ENCODE peak calls at places on chromosomes 3 and 15, in nine cellular contexts. W is cardiac muscle cell, P is sigmoid colon, F is cardiac fibroblast, T is NB4, Z is AG04450, B is tibial artery, E is left ventricle myocardium inferior, R is upper lobe of right lung. L is an unnamed sample.

GRCh38 chr15:40545457-40545856 is 19.4 kb downstream of the CCDC32 start:
- DNase-seq in W (no peak), P (no peak), F (no peak), T (no peak), Z (no peak), B (no peak), E (no peak), R (no peak), L (no peak)

GRCh38 chr15:57752840-57753239 is 46.3 kb downstream of the POLR2M start:
- DNase-seq in W (no peak), P (no peak), F (no peak), T (no peak), Z (no peak), B (no peak), E (no peak), R (no peak), L (no peak)

GRCh38 chr15:85312486-85312885 is 67.9 kb upstream of the AKAP13 start:
- DNase-seq in W (peak), P (no peak), F (peak), T (peak), Z (no peak), B (no peak), E (no peak), R (no peak), L (peak)

GRCh38 chr3:124888482-124889441 is 1.6 kb upstream of the ITGB5 start:
- DNase-seq in W (no peak), P (peak), F (no peak), T (no peak), Z (no peak), B (no peak), E (no peak), R (no peak), L (no peak)

GRCh38 chr3:183161552-183162345 is 785 bp downstream of the LAMP3 start:
- DNase-seq in W (peak), P (no peak), F (no peak), T (no peak), Z (no peak), B (no peak), E (no peak), R (no peak), L (no peak)

GRCh38 chr3:183555541-183556081 is at the start of gene KLHL6:
- DNase-seq in W (peak), P (no peak), F (peak), T (peak), Z (no peak), B (peak), E (peak), R (peak), L (peak)

GRCh38 chr15:86540840-86541467 is 461.3 kb downstream of the AGBL1 start:
- DNase-seq in W (no peak), P (no peak), F (no peak), T (no peak), Z (no peak), B (no peak), E (no peak), R (no peak), L (no peak)

GRCh38 chr15:59294574-59294960 is 78.1 kb downstream of the MYO1E start:
- DNase-seq in W (peak), P (no peak), F (no peak), T (no peak), Z (no peak), B (no peak), E (no peak), R (no peak), L (peak)

GRCh38 chr3:158152186-158152585 is 42.3 kb downstream of the RSRC1 start:
- DNase-seq in W (peak), P (no peak), F (peak), T (no peak), Z (no peak), B (no peak), E (no peak), R (no peak), L (peak)

GRCh38 chr3:2268779-2269178 is 170.1 kb downstream of the CNTN4 start:
- DNase-seq in W (no peak), P (no peak), F (no peak), T (no peak), Z (no peak), B (no peak), E (no peak), R (no peak), L (no peak)

GRCh38 chr3:197394464-197395321 is 96.3 kb upstream of the DLG1 start:
- DNase-seq in W (peak), P (no peak), F (peak), T (peak), Z (peak), B (peak), E (peak), R (no peak), L (peak)

GRCh38 chr15:58724471-58724870 is 25.0 kb downstream of the ADAM10 start:
- DNase-seq in W (peak), P (no peak), F (peak), T (peak), Z (no peak), B (no peak), E (no peak), R (no peak), L (peak)

GRCh38 chr15:58537480-58537879 is 105.7 kb downstream of the LIPC start:
- DNase-seq in W (no peak), P (no peak), F (no peak), T (no peak), Z (no peak), B (no peak), E (no peak), R (no peak), L (no peak)

GRCh38 chr15:85685366-85685765 is 109.4 kb downstream of the KLHL25 start:
- DNase-seq in W (no peak), P (no peak), F (no peak), T (no peak), Z (no peak), B (no peak), E (no peak), R (no peak), L (no peak)

GRCh38 chr3:58161435-58162398 is 49.1 kb downstream of the DNASE1L3 start:
- DNase-seq in W (peak), P (peak), F (peak), T (peak), Z (peak), B (peak), E (no peak), R (peak), L (peak)

GRCh38 chr3:63279442-63279841 is 1.3 kb downstream of the SYNPR start:
- DNase-seq in W (no peak), P (no peak), F (no peak), T (no peak), Z (no peak), B (no peak), E (no peak), R (no peak), L (no peak)

GRCh38 chr3:166425900-166426611 is 588.8 kb upstream of the BCHE start:
- DNase-seq in W (no peak), P (no peak), F (no peak), T (no peak), Z (no peak), B (no peak), E (no peak), R (no peak), L (no peak)

GRCh38 chr3:122111974-122112373 is 56.8 kb downstream of the CD86 start:
- DNase-seq in W (no peak), P (no peak), F (no peak), T (peak), Z (no peak), B (no peak), E (no peak), R (no peak), L (no peak)

GRCh38 chr15:57440799-57441198 is 64.5 kb downstream of the CGNL1 start:
- DNase-seq in W (peak), P (no peak), F (peak), T (no peak), Z (peak), B (no peak), E (no peak), R (no peak), L (peak)

GRCh38 chr15:76337739-76338554 is 1.4 kb downstream of the ISL2 start:
- DNase-seq in W (no peak), P (no peak), F (no peak), T (peak), Z (no peak), B (no peak), E (no peak), R (no peak), L (no peak)

GRCh38 chr15:70259030-70259424 is 161.3 kb upstream of the TLE3 start:
- DNase-seq in W (peak), P (peak), F (peak), T (peak), Z (peak), B (peak), E (peak), R (peak), L (peak)

GRCh38 chr3:55061619-55062018 is 133.8 kb upstream of the LRTM1 start:
- DNase-seq in W (no peak), P (no peak), F (no peak), T (no peak), Z (no peak), B (no peak), E (no peak), R (no peak), L (no peak)

GRCh38 chr3:152835311-152836102 is 576 bp downstream of the P2RY1 start:
- DNase-seq in W (peak), P (peak), F (peak), T (peak), Z (no peak), B (peak), E (peak), R (peak), L (peak)

GRCh38 chr3:175311404-175311803 is 452.3 kb downstream of the NAALADL2 start:
- DNase-seq in W (no peak), P (no peak), F (no peak), T (no peak), Z (no peak), B (no peak), E (no peak), R (no peak), L (no peak)

GRCh38 chr3:142318331-142318730 is 92.9 kb upstream of the GK5 start:
- DNase-seq in W (no peak), P (no peak), F (no peak), T (no peak), Z (no peak), B (no peak), E (no peak), R (no peak), L (peak)

GRCh38 chr3:68787227-68787626 is 145.1 kb downstream of the TAFA4 start:
- DNase-seq in W (no peak), P (no peak), F (no peak), T (no peak), Z (no peak), B (no peak), E (no peak), R (no peak), L (no peak)

GRCh38 chr3:52998781-52999509 is 46.9 kb downstream of the SFMBT1 start:
- DNase-seq in W (no peak), P (no peak), F (no peak), T (no peak), Z (no peak), B (no peak), E (no peak), R (peak), L (no peak)

GRCh38 chr15:58924326-58924725 is 9.2 kb downstream of the SLTM start:
- DNase-seq in W (peak), P (no peak), F (peak), T (peak), Z (no peak), B (no peak), E (no peak), R (no peak), L (peak)

GRCh38 chr15:42065008-42065407 is 29.4 kb downstream of the PLA2G4D start:
- DNase-seq in W (no peak), P (no peak), F (no peak), T (no peak), Z (no peak), B (no peak), E (no peak), R (no peak), L (no peak)

GRCh38 chr3:121018917-121019321 is 110.9 kb downstream of the STXBP5L start:
- DNase-seq in W (no peak), P (no peak), F (no peak), T (no peak), Z (no peak), B (no peak), E (no peak), R (peak), L (no peak)

GRCh38 chr15:43225201-43225949 is 4.6 kb upstream of the EPB42 start:
- DNase-seq in W (peak), P (no peak), F (peak), T (peak), Z (peak), B (peak), E (no peak), R (no peak), L (peak)

GRCh38 chr3:151431940-151432339 is 28.9 kb downstream of the IGSF10 start:
- DNase-seq in W (peak), P (no peak), F (peak), T (peak), Z (peak), B (no peak), E (no peak), R (no peak), L (peak)

GRCh38 chr3:60954049-60954448 is 297.2 kb downstream of the FHIT start:
- DNase-seq in W (no peak), P (no peak), F (no peak), T (no peak), Z (no peak), B (no peak), E (no peak), R (no peak), L (no peak)

GRCh38 chr3:107797586-107797985 is 274.8 kb downstream of the BBX start:
- DNase-seq in W (no peak), P (no peak), F (no peak), T (no peak), Z (no peak), B (no peak), E (no peak), R (no peak), L (no peak)

GRCh38 chr3:107796786-107797185 is 274.0 kb downstream of the BBX start:
- DNase-seq in W (peak), P (no peak), F (peak), T (peak), Z (peak), B (no peak), E (no peak), R (no peak), L (peak)

GRCh38 chr3:107803170-107803569 is 280.4 kb downstream of the BBX start:
- DNase-seq in W (no peak), P (no peak), F (no peak), T (no peak), Z (no peak), B (no peak), E (no peak), R (no peak), L (no peak)

GRCh38 chr3:107798381-107798780 is 275.6 kb downstream of the BBX start:
- DNase-seq in W (peak), P (no peak), F (peak), T (no peak), Z (no peak), B (no peak), E (no peak), R (no peak), L (peak)

DNA sequence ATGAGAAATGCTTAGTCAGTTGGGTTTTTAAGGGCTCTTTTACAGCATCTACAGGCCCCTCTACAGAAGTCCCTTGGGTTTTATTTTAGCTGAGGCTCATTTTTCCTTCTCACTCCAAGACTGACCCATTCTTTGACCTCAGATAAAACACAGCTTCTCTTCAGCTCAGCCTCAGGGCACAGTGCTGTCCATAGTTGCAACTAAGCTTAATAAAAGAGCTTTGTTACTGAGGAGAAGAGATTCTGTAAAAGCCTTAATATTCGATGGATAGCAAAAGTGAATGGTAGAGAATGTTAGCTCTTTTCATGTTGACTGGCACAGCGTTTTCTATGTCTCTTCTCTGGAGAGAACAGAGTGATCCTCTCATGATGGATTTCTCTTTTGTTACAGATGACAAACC is 277.9 kb downstream of the BBX start:
- DNase-seq in W (no peak), P (no peak), F (peak), T (no peak), Z (no peak), B (no peak), E (no peak), R (no peak), L (no peak)
- H3K4me3 ChIP-seq in W (no peak), P (no peak), F (no peak), T (no peak), Z (no peak), B (no peak), E (no peak), R (no peak), L (no peak)

GRCh38 chr3:27454914-27455313 is 29.3 kb downstream of the SLC4A7 start:
- DNase-seq in W (peak), P (no peak), F (peak), T (peak), Z (no peak), B (no peak), E (no peak), R (no peak), L (peak)
- H3K4me3 ChIP-seq in W (no peak), P (no peak), F (no peak), T (no peak), Z (no peak), B (no peak), E (no peak), R (no peak), L (no peak)

GRCh38 chr15:77818484-77819270 is 186.0 kb upstream of the LINGO1 start:
- DNase-seq in W (no peak), P (no peak), F (no peak), T (no peak), Z (no peak), B (no peak), E (no peak), R (no peak), L (no peak)
- H3K4me3 ChIP-seq in W (peak), P (peak), F (no peak), T (no peak), Z (no peak), B (peak), E (peak), R (no peak), L (no peak)

GRCh38 chr3:181713673-181714270 is 2.0 kb downstream of the SOX2 start:
- DNase-seq in W (no peak), P (no peak), F (no peak), T (no peak), Z (no peak), B (no peak), E (no peak), R (no peak), L (no peak)
- H3K4me3 ChIP-seq in W (no peak), P (no peak), F (no peak), T (no peak), Z (no peak), B (no peak), E (no peak), R (no peak), L (no peak)

GRCh38 chr15:72112111-72112510 is 5.8 kb downstream of the MYO9A start:
- DNase-seq in W (peak), P (no peak), F (peak), T (no peak), Z (no peak), B (no peak), E (no peak), R (no peak), L (no peak)

GRCh38 chr15:72110355-72110754 is 7.6 kb downstream of the MYO9A start:
- DNase-seq in W (no peak), P (no peak), F (no peak), T (no peak), Z (no peak), B (no peak), E (no peak), R (no peak), L (no peak)

GRCh38 chr15:72116680-72117447 is 1.1 kb downstream of the MYO9A start:
- DNase-seq in W (peak), P (peak), F (peak), T (peak), Z (no peak), B (peak), E (peak), R (no peak), L (peak)

GRCh38 chr15:72112805-72113204 is 5.1 kb downstream of the MYO9A start:
- DNase-seq in W (no peak), P (no peak), F (no peak), T (no peak), Z (no peak), B (no peak), E (no peak), R (no peak), L (no peak)

DNA sequence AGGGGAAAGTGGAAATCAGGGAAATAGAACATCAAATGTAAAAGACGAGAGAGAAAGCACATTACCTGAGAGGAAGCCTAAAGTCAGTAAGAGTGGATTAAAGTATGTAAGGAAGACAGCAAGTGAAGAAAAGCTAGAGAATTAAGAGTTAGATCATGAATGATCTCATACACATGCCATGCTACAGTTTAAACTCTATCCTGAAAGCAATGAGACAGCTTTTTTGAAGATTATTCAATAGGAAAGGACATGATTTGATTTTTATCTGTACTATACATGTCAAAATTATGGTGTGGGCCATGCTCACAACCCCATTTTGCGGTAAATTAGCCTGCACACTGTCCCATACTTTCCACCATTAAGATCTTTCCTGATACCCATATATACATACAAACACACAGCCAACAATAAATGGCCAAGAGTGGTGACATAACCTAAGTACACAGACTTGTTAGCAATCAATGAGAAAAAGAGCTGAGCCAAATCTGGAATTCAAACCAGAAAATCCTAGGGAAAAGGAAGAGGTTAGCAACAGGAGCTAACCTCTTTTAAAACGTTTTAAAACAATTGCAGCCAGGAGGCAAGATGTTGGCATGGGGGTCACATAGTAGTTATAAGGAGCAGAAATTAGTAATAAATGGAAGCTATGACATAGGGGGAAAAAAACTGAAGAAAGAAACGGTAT is 4.5 kb downstream of the MYO9A start:
- DNase-seq in W (no peak), P (no peak), F (no peak), T (no peak), Z (no peak), B (no peak), E (no peak), R (no peak), L (no peak)
- H3K4me3 ChIP-seq in W (no peak), P (no peak), F (no peak), T (no peak), Z (no peak), B (no peak), E (no peak), R (no peak), L (no peak)

GRCh38 chr15:67943475-67943874 is 103.6 kb upstream of the RNU6-1 start:
- DNase-seq in W (peak), P (no peak), F (no peak), T (no peak), Z (no peak), B (no peak), E (no peak), R (no peak), L (no peak)
- H3K4me3 ChIP-seq in W (no peak), P (no peak), F (no peak), T (no peak), Z (no peak), B (no peak), E (no peak), R (no peak), L (no peak)

GRCh38 chr15:33766329-33766728 is 202.0 kb upstream of the CHRM5 start:
- DNase-seq in W (no peak), P (no peak), F (no peak), T (no peak), Z (no peak), B (no peak), E (no peak), R (no peak), L (peak)
- H3K4me3 ChIP-seq in W (no peak), P (no peak), F (no peak), T (no peak), Z (no peak), B (no peak), E (no peak), R (no peak), L (no peak)

L was measured in fibroblast of pulmonary artery.